ENCODE peak calls at places on chromosomes 5 and 9, in seven cellular contexts. One of them, this sample, is unnamed.

GRCh38 chr5:89878140-89878570 is 531.4 kb downstream of the CETN3 start:
- DNase-seq in mucosa of descending colon: no peak
- DNase-seq in psoas muscle: no peak
- DNase-seq in IMR-90: peak; percentile 54
- DNase-seq in heart left ventricle: no peak
- DNase-seq in naive thymus-derived CD4-positive, alpha-beta T cell: no peak
- DNase-seq in upper lobe of right lung: no peak
- DNase-seq in this sample: no peak

GRCh38 chr5:157819502-157820125 is 39.3 kb downstream of the CLINT1 start:
- DNase-seq in mucosa of descending colon: no peak
- DNase-seq in psoas muscle: no peak
- DNase-seq in IMR-90: no peak
- DNase-seq in heart left ventricle: no peak
- DNase-seq in naive thymus-derived CD4-positive, alpha-beta T cell: no peak
- DNase-seq in upper lobe of right lung: no peak
- DNase-seq in this sample: no peak

GRCh38 chr5:158569534-158569933 is 530.2 kb downstream of the EBF1 start:
- DNase-seq in mucosa of descending colon: no peak
- DNase-seq in psoas muscle: no peak
- DNase-seq in IMR-90: no peak
- DNase-seq in heart left ventricle: no peak
- DNase-seq in naive thymus-derived CD4-positive, alpha-beta T cell: no peak
- DNase-seq in upper lobe of right lung: no peak
- DNase-seq in this sample: no peak

GRCh38 chr5:52989025-52989780 is at the start of gene ITGA2:
- DNase-seq in mucosa of descending colon: peak; percentile 83
- DNase-seq in psoas muscle: peak; percentile 35
- DNase-seq in IMR-90: peak; percentile 40
- DNase-seq in heart left ventricle: peak; percentile 25
- DNase-seq in naive thymus-derived CD4-positive, alpha-beta T cell: peak; percentile 11
- DNase-seq in upper lobe of right lung: peak; percentile 78
- DNase-seq in this sample: peak; percentile 68

GRCh38 chr5:10543585-10544040 is 20.3 kb upstream of the ANKRD33B start:
- DNase-seq in mucosa of descending colon: no peak
- DNase-seq in psoas muscle: no peak
- DNase-seq in IMR-90: no peak
- DNase-seq in heart left ventricle: no peak
- DNase-seq in naive thymus-derived CD4-positive, alpha-beta T cell: no peak
- DNase-seq in upper lobe of right lung: no peak
- DNase-seq in this sample: no peak

GRCh38 chr5:119743927-119744326 is 114.6 kb downstream of the FAM170A start:
- DNase-seq in mucosa of descending colon: no peak
- DNase-seq in psoas muscle: no peak
- DNase-seq in IMR-90: peak; percentile 4
- DNase-seq in heart left ventricle: no peak
- DNase-seq in naive thymus-derived CD4-positive, alpha-beta T cell: no peak
- DNase-seq in upper lobe of right lung: no peak
- DNase-seq in this sample: no peak

GRCh38 chr5:97021416-97021815 is 85.5 kb downstream of the LNPEP start:
- DNase-seq in mucosa of descending colon: no peak
- DNase-seq in psoas muscle: no peak
- DNase-seq in IMR-90: no peak
- DNase-seq in heart left ventricle: no peak
- DNase-seq in naive thymus-derived CD4-positive, alpha-beta T cell: no peak
- DNase-seq in upper lobe of right lung: no peak
- DNase-seq in this sample: no peak

GRCh38 chr9:129886226-129887174 is 51.2 kb downstream of the USP20 start:
- DNase-seq in mucosa of descending colon: peak; percentile 65
- DNase-seq in psoas muscle: no peak
- DNase-seq in IMR-90: no peak
- DNase-seq in heart left ventricle: no peak
- DNase-seq in naive thymus-derived CD4-positive, alpha-beta T cell: peak; percentile 50
- DNase-seq in upper lobe of right lung: peak; percentile 65
- DNase-seq in this sample: no peak

GRCh38 chr5:79526928-79527327 is 13.0 kb upstream of the HOMER1 start:
- DNase-seq in mucosa of descending colon: no peak
- DNase-seq in psoas muscle: no peak
- DNase-seq in IMR-90: no peak
- DNase-seq in heart left ventricle: no peak
- DNase-seq in naive thymus-derived CD4-positive, alpha-beta T cell: no peak
- DNase-seq in upper lobe of right lung: no peak
- DNase-seq in this sample: no peak

GRCh38 chr9:20898885-20899554 is 132.4 kb downstream of the HACD4 start:
- DNase-seq in mucosa of descending colon: no peak
- DNase-seq in psoas muscle: no peak
- DNase-seq in IMR-90: peak; percentile 16
- DNase-seq in heart left ventricle: no peak
- DNase-seq in naive thymus-derived CD4-positive, alpha-beta T cell: no peak
- DNase-seq in upper lobe of right lung: no peak
- DNase-seq in this sample: no peak

GRCh38 chr9:36149197-36149596 is 12.7 kb downstream of the GLIPR2 start:
- DNase-seq in mucosa of descending colon: no peak
- DNase-seq in psoas muscle: peak; percentile 34
- DNase-seq in IMR-90: peak; percentile 79
- DNase-seq in heart left ventricle: no peak
- DNase-seq in naive thymus-derived CD4-positive, alpha-beta T cell: no peak
- DNase-seq in upper lobe of right lung: no peak
- DNase-seq in this sample: no peak

GRCh38 chr9:85941617-85941930 is 628 bp downstream of the NAA35 start:
- DNase-seq in mucosa of descending colon: no peak
- DNase-seq in psoas muscle: no peak
- DNase-seq in IMR-90: no peak
- DNase-seq in heart left ventricle: no peak
- DNase-seq in naive thymus-derived CD4-positive, alpha-beta T cell: no peak
- DNase-seq in upper lobe of right lung: no peak
- DNase-seq in this sample: no peak

GRCh38 chr5:82106207-82106606 is 134.4 kb downstream of the ATG10 start:
- DNase-seq in mucosa of descending colon: no peak
- DNase-seq in psoas muscle: no peak
- DNase-seq in IMR-90: peak; percentile 32
- DNase-seq in heart left ventricle: no peak
- DNase-seq in naive thymus-derived CD4-positive, alpha-beta T cell: no peak
- DNase-seq in upper lobe of right lung: no peak
- DNase-seq in this sample: no peak

GRCh38 chr9:135989722-135990467 is 28.7 kb upstream of the UBAC1 start:
- DNase-seq in mucosa of descending colon: no peak
- DNase-seq in psoas muscle: no peak
- DNase-seq in IMR-90: no peak
- DNase-seq in heart left ventricle: no peak
- DNase-seq in naive thymus-derived CD4-positive, alpha-beta T cell: peak; percentile 33
- DNase-seq in upper lobe of right lung: peak; percentile 76
- DNase-seq in this sample: peak; percentile 62

GRCh38 chr5:179296150-179296821 is 49.0 kb downstream of the ADAMTS2 start:
- DNase-seq in mucosa of descending colon: peak; percentile 33
- DNase-seq in psoas muscle: peak; percentile 8
- DNase-seq in IMR-90: no peak
- DNase-seq in heart left ventricle: no peak
- DNase-seq in naive thymus-derived CD4-positive, alpha-beta T cell: no peak
- DNase-seq in upper lobe of right lung: peak; percentile 57
- DNase-seq in this sample: peak; percentile 37

GRCh38 chr5:96924016-96924443 is 11.8 kb upstream of the LNPEP start:
- DNase-seq in mucosa of descending colon: no peak
- DNase-seq in psoas muscle: no peak
- DNase-seq in IMR-90: no peak
- DNase-seq in heart left ventricle: no peak
- DNase-seq in naive thymus-derived CD4-positive, alpha-beta T cell: no peak
- DNase-seq in upper lobe of right lung: no peak
- DNase-seq in this sample: no peak

GRCh38 chr5:100840364-100840763 is 62.7 kb downstream of the ST8SIA4 start:
- DNase-seq in mucosa of descending colon: no peak
- DNase-seq in psoas muscle: no peak
- DNase-seq in IMR-90: peak; percentile 35
- DNase-seq in heart left ventricle: no peak
- DNase-seq in naive thymus-derived CD4-positive, alpha-beta T cell: no peak
- DNase-seq in upper lobe of right lung: no peak
- DNase-seq in this sample: no peak

GRCh38 chr5:67115238-67115637 is 81.4 kb downstream of the CD180 start:
- DNase-seq in mucosa of descending colon: no peak
- DNase-seq in psoas muscle: no peak
- DNase-seq in IMR-90: no peak
- DNase-seq in heart left ventricle: no peak
- DNase-seq in naive thymus-derived CD4-positive, alpha-beta T cell: no peak
- DNase-seq in upper lobe of right lung: no peak
- DNase-seq in this sample: no peak

GRCh38 chr9:18970393-18970792 is 62.6 kb downstream of the SAXO1 start:
- DNase-seq in mucosa of descending colon: no peak
- DNase-seq in psoas muscle: no peak
- DNase-seq in IMR-90: no peak
- DNase-seq in heart left ventricle: peak; percentile 38
- DNase-seq in naive thymus-derived CD4-positive, alpha-beta T cell: no peak
- DNase-seq in upper lobe of right lung: no peak
- DNase-seq in this sample: no peak

GRCh38 chr5:160007610-160008009 is 1.3 kb upstream of the TTC1 start:
- DNase-seq in mucosa of descending colon: no peak
- DNase-seq in psoas muscle: no peak
- DNase-seq in IMR-90: no peak
- DNase-seq in heart left ventricle: no peak
- DNase-seq in naive thymus-derived CD4-positive, alpha-beta T cell: no peak
- DNase-seq in upper lobe of right lung: no peak
- DNase-seq in this sample: no peak

GRCh38 chr5:160008877-160009590 is at the start of gene TTC1:
- DNase-seq in mucosa of descending colon: peak; percentile 88
- DNase-seq in psoas muscle: peak; percentile 90
- DNase-seq in IMR-90: peak; percentile 100
- DNase-seq in heart left ventricle: peak; percentile 98
- DNase-seq in naive thymus-derived CD4-positive, alpha-beta T cell: peak; percentile 71
- DNase-seq in upper lobe of right lung: peak; percentile 90
- DNase-seq in this sample: peak; percentile 94

GRCh38 chr5:160011471-160011870 is 2.5 kb downstream of the TTC1 start:
- DNase-seq in mucosa of descending colon: no peak
- DNase-seq in psoas muscle: no peak
- DNase-seq in IMR-90: no peak
- DNase-seq in heart left ventricle: no peak
- DNase-seq in naive thymus-derived CD4-positive, alpha-beta T cell: no peak
- DNase-seq in upper lobe of right lung: no peak
- DNase-seq in this sample: no peak

GRCh38 chr5:160009591-160009989 is 651 bp downstream of the TTC1 start:
- DNase-seq in mucosa of descending colon: no peak
- DNase-seq in psoas muscle: no peak
- DNase-seq in IMR-90: no peak
- DNase-seq in heart left ventricle: no peak
- DNase-seq in naive thymus-derived CD4-positive, alpha-beta T cell: no peak
- DNase-seq in upper lobe of right lung: no peak
- DNase-seq in this sample: no peak
- H3K4me3 ChIP-seq in mucosa of descending colon: peak overlapping the region; percentile 52
- H3K4me3 ChIP-seq in psoas muscle: peak overlapping the region; percentile 91
- H3K4me3 ChIP-seq in IMR-90: peak overlapping the region; percentile 77
- H3K4me3 ChIP-seq in heart left ventricle: peak overlapping the region; percentile 87
- H3K4me3 ChIP-seq in naive thymus-derived CD4-positive, alpha-beta T cell: peak overlapping the region; percentile 84
- H3K4me3 ChIP-seq in upper lobe of right lung: peak overlapping the region; percentile 64
- H3K4me3 ChIP-seq in this sample: peak overlapping the region; percentile 93

DNA sequence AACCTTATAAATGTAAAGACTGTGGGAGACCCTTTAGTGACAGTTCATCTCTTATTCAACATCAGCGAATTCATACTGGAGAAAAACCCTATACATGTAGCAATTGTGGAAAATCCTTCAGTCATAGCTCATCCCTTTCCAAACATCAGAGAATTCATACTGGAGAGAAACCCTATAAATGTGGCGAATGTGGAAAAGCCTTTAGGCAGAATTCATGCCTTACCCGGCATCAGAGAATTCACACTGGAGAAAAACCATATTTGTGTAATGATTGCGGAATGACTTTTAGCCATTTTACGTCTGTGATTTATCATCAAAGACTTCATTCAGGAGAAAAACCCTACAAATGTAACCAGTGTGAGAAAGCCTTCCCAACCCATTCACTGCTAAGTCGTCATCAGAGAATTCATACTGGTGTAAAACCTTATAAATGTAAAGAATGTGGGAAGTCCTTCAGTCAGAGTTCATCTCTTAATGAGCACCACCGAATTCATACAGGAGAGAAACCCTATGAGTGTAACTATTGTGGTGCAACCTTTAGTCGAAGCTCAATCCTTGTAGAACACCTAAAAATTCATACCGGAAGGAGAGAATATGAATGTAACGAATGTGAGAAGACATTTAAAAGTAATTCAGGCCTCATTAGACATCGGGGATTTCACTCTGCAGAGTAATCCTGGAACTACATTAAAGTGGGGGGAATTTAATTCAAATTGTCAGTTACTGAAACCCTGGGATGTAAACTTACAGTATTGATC is 17.7 kb downstream of the ZNF483 start:
- DNase-seq in mucosa of descending colon: no peak
- DNase-seq in psoas muscle: no peak
- DNase-seq in IMR-90: no peak
- DNase-seq in heart left ventricle: no peak
- DNase-seq in naive thymus-derived CD4-positive, alpha-beta T cell: no peak
- DNase-seq in upper lobe of right lung: no peak
- DNase-seq in this sample: no peak
- H3K9me3 ChIP-seq in mucosa of descending colon: peaks cover 96% of the 10 kb centered on the region
- H3K9me3 ChIP-seq in psoas muscle: peaks cover 87% of the 10 kb centered on the region
- H3K9me3 ChIP-seq in IMR-90: peaks cover 70% of the 10 kb centered on the region
- H3K9me3 ChIP-seq in heart left ventricle: peaks cover 100% of the 10 kb centered on the region
- H3K9me3 ChIP-seq in naive thymus-derived CD4-positive, alpha-beta T cell: peaks cover 17% of the 10 kb centered on the region
- H3K9me3 ChIP-seq in upper lobe of right lung: peaks cover 90% of the 10 kb centered on the region
- H3K9me3 ChIP-seq in this sample: peaks cover 99% of the 10 kb centered on the region

DNA sequence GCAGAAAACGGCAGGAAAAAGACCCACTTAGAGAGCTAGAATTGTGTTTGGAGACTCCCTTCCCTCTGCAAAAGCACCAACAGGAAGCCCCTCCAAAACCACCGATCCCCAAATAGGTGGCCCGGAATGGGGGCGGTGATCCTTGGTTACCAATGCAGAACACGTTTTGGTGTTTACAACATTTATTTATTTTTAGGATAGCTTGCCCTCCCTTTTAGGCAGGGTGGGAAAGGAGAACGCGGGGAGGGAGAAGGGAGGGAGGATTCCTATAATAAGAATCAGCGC is 579 bp upstream of the NTRK2 start:
- DNase-seq in mucosa of descending colon: no peak
- DNase-seq in psoas muscle: no peak
- DNase-seq in IMR-90: no peak
- DNase-seq in heart left ventricle: no peak
- DNase-seq in naive thymus-derived CD4-positive, alpha-beta T cell: no peak
- DNase-seq in upper lobe of right lung: no peak
- DNase-seq in this sample: no peak
- H3K4me3 ChIP-seq in mucosa of descending colon: no peak overlapping the region
- H3K4me3 ChIP-seq in psoas muscle: peak overlapping the region; percentile 61
- H3K4me3 ChIP-seq in IMR-90: no peak overlapping the region
- H3K4me3 ChIP-seq in heart left ventricle: peak overlapping the region; percentile 53
- H3K4me3 ChIP-seq in naive thymus-derived CD4-positive, alpha-beta T cell: no peak overlapping the region
- H3K4me3 ChIP-seq in upper lobe of right lung: peak overlapping the region; percentile 44
- H3K4me3 ChIP-seq in this sample: peak overlapping the region; percentile 57

DNA sequence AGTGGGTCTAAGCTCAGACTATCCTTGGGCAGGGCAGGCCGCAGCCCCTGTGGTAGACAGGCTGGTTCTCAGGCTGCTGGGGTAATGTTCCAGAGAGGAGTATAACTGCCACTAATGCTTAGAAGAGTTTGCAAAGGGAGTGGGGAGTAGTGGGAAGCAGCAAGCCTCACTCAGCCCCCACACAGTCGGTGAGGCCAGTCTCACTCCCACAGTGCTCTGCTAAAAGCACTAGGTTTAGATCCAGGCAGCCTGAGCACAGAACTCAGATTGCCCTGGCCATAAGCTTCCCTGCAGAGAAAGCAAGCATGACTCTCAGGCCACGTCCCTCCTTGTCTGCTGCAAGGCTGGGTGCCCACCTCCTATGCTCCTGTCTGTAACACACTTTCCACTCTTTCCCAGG is 69.4 kb upstream of the HCN1 start:
- DNase-seq in mucosa of descending colon: no peak
- DNase-seq in psoas muscle: no peak
- DNase-seq in IMR-90: no peak
- DNase-seq in heart left ventricle: no peak
- DNase-seq in naive thymus-derived CD4-positive, alpha-beta T cell: no peak
- DNase-seq in upper lobe of right lung: no peak
- DNase-seq in this sample: no peak
- H3K9me3 ChIP-seq in mucosa of descending colon: peaks cover 51% of the 10 kb centered on the region
- H3K9me3 ChIP-seq in psoas muscle: peaks cover 3% of the 10 kb centered on the region
- H3K9me3 ChIP-seq in IMR-90: peaks cover 14% of the 10 kb centered on the region
- H3K9me3 ChIP-seq in heart left ventricle: peaks cover 19% of the 10 kb centered on the region
- H3K9me3 ChIP-seq in naive thymus-derived CD4-positive, alpha-beta T cell: no peaks in the 10 kb centered on the region
- H3K9me3 ChIP-seq in upper lobe of right lung: no peaks in the 10 kb centered on the region
- H3K9me3 ChIP-seq in this sample: peaks cover 3% of the 10 kb centered on the region

GRCh38 chr5:95858023-95858461 is 35.5 kb upstream of the GLRX start:
- DNase-seq in mucosa of descending colon: peak; percentile 58
- DNase-seq in psoas muscle: peak; percentile 69
- DNase-seq in IMR-90: peak; percentile 93
- DNase-seq in heart left ventricle: peak; percentile 64
- DNase-seq in naive thymus-derived CD4-positive, alpha-beta T cell: no peak
- DNase-seq in upper lobe of right lung: peak; percentile 73
- DNase-seq in this sample: no peak
- H3K4me3 ChIP-seq in mucosa of descending colon: no peak overlapping the region
- H3K4me3 ChIP-seq in psoas muscle: no peak overlapping the region
- H3K4me3 ChIP-seq in IMR-90: no peak overlapping the region
- H3K4me3 ChIP-seq in heart left ventricle: no peak overlapping the region
- H3K4me3 ChIP-seq in naive thymus-derived CD4-positive, alpha-beta T cell: no peak overlapping the region
- H3K4me3 ChIP-seq in upper lobe of right lung: no peak overlapping the region
- H3K4me3 ChIP-seq in this sample: no peak overlapping the region

This sample was measured in lower lobe of right lung.